ENCODE peak calls at places on chromosomes 3 and 15, in eight cellular contexts. E is RWPE1; U is psoas muscle; V is fibroblast of pulmonary artery; L is NCI-H1105; Y is HT1080; A is stimulated activated CD4-positive, alpha-beta T cell treated with anti-CD3 and anti-CD28 coated beads, TNF-alpha, amount 100 ng/mL, for 1 hour; H is posterior cingulate gyrus. K is an unnamed sample.

GRCh38 chr3:53045107-53045783 is 628 bp downstream of the SFMBT1 start:
- DNase-seq in E (peak), U (peak), V (peak), L (peak), Y (no peak), A (peak), H (peak), K (peak)

GRCh38 chr3:79672075-79672474 is 95.7 kb downstream of the ROBO1 start:
- DNase-seq in E (no peak), U (no peak), V (no peak), L (no peak), Y (no peak), A (no peak), H (no peak), K (no peak)

GRCh38 chr3:56361731-56362130 is 106.5 kb downstream of the ERC2 start:
- DNase-seq in E (no peak), U (no peak), V (no peak), L (no peak), Y (peak), A (no peak), H (no peak), K (no peak)

GRCh38 chr3:65936908-65937638 is 101.6 kb downstream of the MAGI1 start:
- DNase-seq in E (no peak), U (no peak), V (no peak), L (no peak), Y (no peak), A (no peak), H (no peak), K (no peak)

GRCh38 chr3:65338571-65338970 is 650.8 kb upstream of the ADAMTS9 start:
- DNase-seq in E (no peak), U (no peak), V (no peak), L (no peak), Y (peak), A (no peak), H (no peak), K (no peak)

GRCh38 chr3:37956353-37957184 is 34.0 kb upstream of the VILL start:
- DNase-seq in E (no peak), U (no peak), V (no peak), L (no peak), Y (no peak), A (no peak), H (no peak), K (no peak)

GRCh38 chr3:194328080-194328571 is 23.0 kb downstream of the CPN2 start:
- DNase-seq in E (peak), U (no peak), V (peak), L (no peak), Y (peak), A (no peak), H (no peak), K (no peak)

GRCh38 chr15:101178414-101178813 is 73.4 kb downstream of the CHSY1 start:
- DNase-seq in E (no peak), U (no peak), V (no peak), L (no peak), Y (no peak), A (no peak), H (no peak), K (no peak)

GRCh38 chr15:49521802-49522201 is 98.8 kb downstream of the FGF7 start:
- DNase-seq in E (no peak), U (no peak), V (peak), L (no peak), Y (peak), A (no peak), H (no peak), K (no peak)

GRCh38 chr3:53716998-53717397 is 129.2 kb downstream of the CHDH start:
- DNase-seq in E (no peak), U (no peak), V (no peak), L (no peak), Y (no peak), A (no peak), H (no peak), K (no peak)

GRCh38 chr15:83565553-83566159 is 88.3 kb upstream of the ADAMTSL3 start:
- DNase-seq in E (peak), U (no peak), V (peak), L (no peak), Y (peak), A (no peak), H (no peak), K (no peak)

GRCh38 chr15:57957113-57957512 is 108.4 kb downstream of the ALDH1A2 start:
- DNase-seq in E (no peak), U (no peak), V (no peak), L (no peak), Y (no peak), A (no peak), H (no peak), K (no peak)

GRCh38 chr15:92818658-92819311 is 81.3 kb upstream of the CHD2 start:
- DNase-seq in E (no peak), U (no peak), V (no peak), L (no peak), Y (no peak), A (no peak), H (no peak), K (no peak)

GRCh38 chr15:70024521-70024920 is 73.2 kb downstream of the TLE3 start:
- DNase-seq in E (no peak), U (no peak), V (no peak), L (no peak), Y (no peak), A (no peak), H (no peak), K (no peak)

GRCh38 chr3:149501524-149501923 is 27.0 kb downstream of the TM4SF4 start:
- DNase-seq in E (no peak), U (no peak), V (peak), L (no peak), Y (no peak), A (no peak), H (no peak), K (no peak)

GRCh38 chr15:82021021-82021420 is 24.8 kb downstream of the MEX3B start:
- DNase-seq in E (peak), U (no peak), V (no peak), L (no peak), Y (no peak), A (no peak), H (no peak), K (no peak)

GRCh38 chr3:3802021-3802420 is 2.8 kb downstream of the LRRN1 start:
- DNase-seq in E (no peak), U (peak), V (no peak), L (no peak), Y (no peak), A (no peak), H (no peak), K (no peak)

GRCh38 chr15:65833501-65834220 is 35.6 kb upstream of the RAB11A start:
- DNase-seq in E (no peak), U (peak), V (no peak), L (peak), Y (no peak), A (no peak), H (no peak), K (no peak)

GRCh38 chr15:101188517-101189340 is 63.1 kb downstream of the CHSY1 start:
- DNase-seq in E (peak), U (no peak), V (peak), L (no peak), Y (peak), A (no peak), H (no peak), K (no peak)

GRCh38 chr3:54999801-55000200 is 71.9 kb upstream of the LRTM1 start:
- DNase-seq in E (no peak), U (no peak), V (peak), L (peak), Y (no peak), A (no peak), H (no peak), K (no peak)

GRCh38 chr15:97504031-97504430 is 456.5 kb upstream of the ARRDC4 start:
- DNase-seq in E (peak), U (no peak), V (peak), L (no peak), Y (peak), A (no peak), H (no peak), K (no peak)

GRCh38 chr15:95840004-95840403 is 490.5 kb upstream of the NR2F2 start:
- DNase-seq in E (no peak), U (peak), V (peak), L (no peak), Y (no peak), A (no peak), H (no peak), K (no peak)

GRCh38 chr15:40746916-40747418 is 8.1 kb downstream of the RMDN3 start:
- DNase-seq in E (no peak), U (no peak), V (peak), L (no peak), Y (no peak), A (no peak), H (no peak), K (no peak)

GRCh38 chr3:132660056-132660744 is at the start of gene UBA5:
- DNase-seq in E (peak), U (peak), V (peak), L (peak), Y (peak), A (peak), H (peak), K (peak)

GRCh38 chr3:8223766-8224165 is 277.9 kb upstream of the LMCD1 start:
- DNase-seq in E (no peak), U (no peak), V (peak), L (peak), Y (no peak), A (no peak), H (no peak), K (no peak)

GRCh38 chr3:126419886-126420786 is 25.4 kb downstream of the CFAP100 start:
- DNase-seq in E (peak), U (no peak), V (no peak), L (no peak), Y (peak), A (no peak), H (no peak), K (no peak)

GRCh38 chr3:60582285-60582684 is 669.0 kb downstream of the FHIT start:
- DNase-seq in E (no peak), U (no peak), V (peak), L (no peak), Y (no peak), A (no peak), H (no peak), K (no peak)

GRCh38 chr3:120678331-120678845 is 3.7 kb downstream of the HGD start:
- DNase-seq in E (peak), U (no peak), V (peak), L (no peak), Y (peak), A (no peak), H (peak), K (no peak)

GRCh38 chr15:80325206-80325605 is 73.2 kb upstream of the CTXND1 start:
- DNase-seq in E (no peak), U (no peak), V (peak), L (no peak), Y (peak), A (no peak), H (no peak), K (no peak)

GRCh38 chr3:72411102-72411501 is 437.1 kb downstream of the SHQ1 start:
- DNase-seq in E (no peak), U (no peak), V (no peak), L (no peak), Y (no peak), A (no peak), H (no peak), K (no peak)

GRCh38 chr15:68789921-68790575 is 30.6 kb downstream of the ANP32A start:
- DNase-seq in E (no peak), U (no peak), V (peak), L (no peak), Y (no peak), A (no peak), H (no peak), K (peak)

K was measured in amygdala.